ENCODE peak calls at places on chromosomes 16 and 17, in five cellular contexts. N is nephron progenitor cell; D is activated T-cell treated with anti-CD3 and anti-CD28 coated beads for 24 hours; J is stimulated activated CD4-positive, alpha-beta T cell treated with anti-CD3 and anti-CD28 coated beads, Interleukin-12 subunit alpha, Interleukin-12 subunit beta, amount 100 ng/mL, for 48 hours; C is progenitor cell of endocrine pancreas. E is an unnamed sample.

GRCh38 chr17:49063652-49064051 is 66.5 kb downstream of the IGF2BP1 start:
- DNase-seq in J (no peak), N (no peak), C (no peak), D (no peak), E (no peak)

GRCh38 chr17:49226771-49227435 is 3.7 kb downstream of the PHOSPHO1 start:
- DNase-seq in N (no peak), J (no peak), C (no peak), D (no peak), E (no peak)

GRCh38 chr16:1961651-1962067 is 2.3 kb downstream of the NDUFB10 start:
- DNase-seq in J (no peak), N (no peak), C (no peak), D (no peak), E (no peak)

GRCh38 chr16:74160759-74161158 is 135.9 kb upstream of the PSMD7 start:
- DNase-seq in N (no peak), D (no peak), C (no peak), J (no peak), E (no peak)

GRCh38 chr17:4512156-4513112 is 13.8 kb downstream of the SPNS2 start:
- DNase-seq in D (no peak), C (no peak), N (no peak), J (no peak), E (no peak)

GRCh38 chr16:49282690-49283375 is 1.2 kb upstream of the CBLN1 start:
- DNase-seq in J (no peak), N (peak; percentile 73), C (peak; percentile 37), D (no peak), E (no peak)

GRCh38 chr17:51120357-51120738 is 320 bp downstream of the SPAG9 start:
- DNase-seq in D (peak; percentile 16), J (peak; percentile 35), C (no peak), N (no peak), E (no peak)

GRCh38 chr17:43662432-43663141 is 865 bp upstream of the MEOX1 start:
- DNase-seq in N (peak; percentile 20), D (no peak), C (no peak), J (no peak), E (no peak)

GRCh38 chr17:72030067-72030899 is 90.5 kb upstream of the SOX9 start:
- DNase-seq in N (peak; percentile 56), D (no peak), C (peak; percentile 11), J (no peak), E (peak; percentile 17)

GRCh38 chr16:78485899-78486221 is 386.4 kb downstream of the WWOX start:
- DNase-seq in C (no peak), N (no peak), D (no peak), J (no peak), E (no peak)

GRCh38 chr16:867421-868385 is 67.2 kb upstream of the GNG13 start:
- DNase-seq in N (no peak), D (no peak), C (no peak), J (no peak), E (no peak)

GRCh38 chr17:74525781-74526288 is 5.4 kb downstream of the CD300LB start:
- DNase-seq in J (no peak), C (no peak), D (no peak), N (no peak), E (no peak)

GRCh38 chr17:73803867-73804539 is 159.8 kb upstream of the SDK2 start:
- DNase-seq in N (no peak), J (no peak), D (no peak), C (no peak), E (no peak)

GRCh38 chr16:49315602-49316001 is 34.0 kb upstream of the CBLN1 start:
- DNase-seq in D (no peak), C (no peak), J (no peak), N (no peak), E (no peak)

GRCh38 chr17:21394265-21394664 is 18.1 kb downstream of the KCNJ12 start:
- DNase-seq in N (no peak), J (no peak), D (no peak), C (no peak), E (no peak)

GRCh38 chr16:10895053-10895946 is 18.3 kb downstream of the CIITA start:
- DNase-seq in D (no peak), N (peak; percentile 95), J (no peak), C (peak; percentile 39), E (peak; percentile 24)

GRCh38 chr17:39679521-39680192 is 8.2 kb downstream of the PGAP3 start:
- DNase-seq in N (no peak), J (no peak), C (no peak), D (peak; percentile 25), E (peak; percentile 53)

E was measured in stimulated activated naive CD8-positive, alpha-beta T cell treated with anti-CD3 and anti-CD28 coated beads, Interleukin-15, amount 100 ng/mL, for 72 hours.